ENCODE peak calls at places on chromosomes 12 and 14, in six cellular contexts. L is SK-N-SH, K is GM04504, A is astrocyte of the hippocampus, G is neural crest cell, Z is NCI-H187 treated with DMSO at 0.1 percent for 48 hours. Y is an unnamed sample.

GRCh38 chr12:3132636-3133409 is 55.6 kb downstream of the TSPAN9 start:
- DNase-seq in G (no peak), Z (no peak), L (peak), A (peak), K (no peak), Y (no peak)

GRCh38 chr12:25755681-25756260 is 202.7 kb upstream of the LMNTD1 start:
- DNase-seq in L (no peak), G (no peak), Z (no peak), A (no peak), K (no peak), Y (no peak)

GRCh38 chr14:99946652-99947489 is 118.4 kb upstream of the EVL start:
- DNase-seq in Z (no peak), A (peak), K (no peak), G (peak), L (peak), Y (peak)

GRCh38 chr12:105524961-105525360 is 194.5 kb downstream of the C12orf75 start:
- DNase-seq in G (no peak), K (no peak), L (no peak), A (no peak), Z (no peak), Y (no peak)

GRCh38 chr12:77102691-77103090 is 37.3 kb upstream of the E2F7 start:
- DNase-seq in Z (no peak), K (no peak), L (no peak), A (peak), G (no peak), Y (no peak)

GRCh38 chr14:105978618-105979295 is 452.4 kb downstream of the TMEM121 start:
- DNase-seq in K (no peak), L (no peak), G (no peak), Z (no peak), A (no peak), Y (no peak)

GRCh38 chr14:100298551-100299237 is 7.5 kb downstream of the SLC25A29 start:
- DNase-seq in G (no peak), L (no peak), K (no peak), Z (no peak), A (no peak), Y (no peak)

GRCh38 chr12:27383429-27384260 is 51.0 kb downstream of the BMAL2 start:
- DNase-seq in Z (no peak), G (peak), A (peak), L (peak), K (peak), Y (peak)

GRCh38 chr12:31591308-31591901 is 469 bp upstream of the DENND5B start:
- DNase-seq in L (peak), G (peak), A (peak), K (no peak), Z (no peak), Y (peak)

GRCh38 chr14:55533960-55534359 is 46.0 kb upstream of the KTN1 start:
- DNase-seq in Z (no peak), K (no peak), L (no peak), A (no peak), G (no peak), Y (no peak)

GRCh38 chr14:74571901-74572828 is 39.9 kb downstream of the LTBP2 start:
- DNase-seq in A (peak), L (no peak), G (peak), K (peak), Z (peak), Y (peak)

GRCh38 chr12:92927055-92927435 is 2.0 kb downstream of the EEA1 start:
- DNase-seq in K (peak), G (no peak), A (peak), L (peak), Z (no peak), Y (no peak)

GRCh38 chr12:80531646-80532045 is 87.6 kb downstream of the PTPRQ start:
- DNase-seq in Z (no peak), G (no peak), K (no peak), L (no peak), A (no peak), Y (no peak)

GRCh38 chr14:90114554-90114953 is 52.8 kb downstream of the KCNK13 start:
- DNase-seq in A (no peak), L (peak), G (no peak), K (no peak), Z (no peak), Y (no peak)

GRCh38 chr14:26522985-26523384 is 74.8 kb downstream of the NOVA1 start:
- DNase-seq in G (no peak), A (peak), L (no peak), K (no peak), Z (no peak), Y (no peak)

GRCh38 chr14:89912667-89913211 is 41.8 kb downstream of the EFCAB11 start:
- DNase-seq in L (peak), A (peak), G (no peak), K (peak), Z (no peak), Y (no peak)

GRCh38 chr12:46590991-46591703 is 218.6 kb upstream of the SLC38A2 start:
- DNase-seq in G (no peak), Z (no peak), L (no peak), K (no peak), A (no peak), Y (no peak)

GRCh38 chr14:29861996-29862395 is 65.7 kb downstream of the PRKD1 start:
- DNase-seq in A (peak), K (no peak), G (no peak), L (no peak), Z (no peak), Y (no peak)

GRCh38 chr12:106072751-106073150 is 66.0 kb downstream of the NUAK1 start:
- DNase-seq in A (no peak), L (no peak), G (no peak), K (no peak), Z (no peak), Y (no peak)

GRCh38 chr12:78407722-78408121 is 456.9 kb upstream of the SYT1 start:
- DNase-seq in G (no peak), K (no peak), A (no peak), L (no peak), Z (no peak), Y (no peak)

GRCh38 chr14:104199266-104199665 is 60.9 kb downstream of the KIF26A start:
- DNase-seq in A (no peak), L (no peak), Z (no peak), K (no peak), G (no peak), Y (no peak)

GRCh38 chr12:44588651-44589050 is 287.5 kb downstream of the NELL2 start:
- DNase-seq in G (no peak), Z (no peak), K (no peak), A (no peak), L (no peak), Y (no peak)

GRCh38 chr14:78764240-78764639 is 594.1 kb downstream of the NRXN3 start:
- DNase-seq in G (no peak), A (peak), Z (no peak), K (no peak), L (no peak), Y (no peak)

GRCh38 chr14:58298880-58299664 is 717 bp downstream of the ARID4A start:
- DNase-seq in G (peak), K (no peak), Z (no peak), L (peak), A (peak), Y (peak)

GRCh38 chr12:66963901-66964300 is 285.0 kb upstream of the GRIP1 start:
- DNase-seq in Z (no peak), L (no peak), G (no peak), K (no peak), A (peak), Y (no peak)

GRCh38 chr14:56666294-56666693 is 86.7 kb downstream of the TMEM260 start:
- DNase-seq in G (no peak), K (no peak), A (no peak), L (no peak), Z (no peak), Y (no peak)

GRCh38 chr14:50396636-50397460 is at the start of gene CDKL1:
- DNase-seq in K (peak), G (peak), Z (no peak), L (peak), A (peak), Y (peak)

GRCh38 chr12:49567302-49567610 is 686 bp downstream of the MCRS1 start:
- DNase-seq in K (no peak), L (no peak), Z (no peak), G (no peak), A (no peak), Y (no peak)

GRCh38 chr14:26204954-26205479 is 392.8 kb downstream of the NOVA1 start:
- DNase-seq in A (peak), G (peak), Z (no peak), K (no peak), L (peak), Y (peak)

GRCh38 chr12:69985656-69986055 is 160.6 kb downstream of the MYRFL start:
- DNase-seq in L (peak), K (no peak), G (no peak), Z (no peak), A (no peak), Y (peak)

GRCh38 chr12:116595186-116595585 is 36.0 kb downstream of the MAP1LC3B2 start:
- DNase-seq in K (peak), L (no peak), Z (no peak), A (peak), G (no peak), Y (no peak)

GRCh38 chr12:2083561-2083960 is 30.8 kb downstream of the CACNA1C start:
- DNase-seq in L (no peak), A (no peak), Z (no peak), K (no peak), G (no peak), Y (no peak)

GRCh38 chr14:103155013-103155412 is 31.8 kb downstream of the TNFAIP2 start:
- DNase-seq in K (peak), Z (no peak), G (no peak), L (peak), A (peak), Y (peak)

GRCh38 chr12:49059063-49059384 is 1.6 kb downstream of the KMT2D start:
- DNase-seq in L (peak), G (no peak), A (peak), K (no peak), Z (no peak), Y (no peak)